ENCODE peak calls at places on chromosome 15, in ten cellular contexts. W is BJ, K is stomach, D is ovary, L is upper lobe of right lung, M is foreskin fibroblast, F is adrenal gland, C is AG09319, A is progenitor cell of endocrine pancreas, T is astrocyte. R is an unnamed sample.

GRCh38 chr15:39642011-39642640 is 61.2 kb downstream of the THBS1 start:
- DNase-seq in K (no peak), L (no peak), A (no peak), W (peak), T (peak), C (no peak), F (peak), M (peak), D (no peak), R (no peak)

GRCh38 chr15:101188517-101189340 is 63.1 kb downstream of the CHSY1 start:
- DNase-seq in F (no peak), W (no peak), A (no peak), C (no peak), D (peak), T (peak), M (peak), L (no peak), K (peak), R (no peak)

GRCh38 chr15:29442532-29442931 is 172.9 kb upstream of the NSMCE3 start:
- DNase-seq in W (no peak), K (no peak), D (no peak), C (no peak), F (no peak), T (no peak), M (no peak), L (no peak), A (no peak), R (no peak)

GRCh38 chr15:85941186-85941855 is 138.3 kb upstream of the AGBL1 start:
- DNase-seq in F (peak), T (peak), A (no peak), K (no peak), M (no peak), W (no peak), L (no peak), D (no peak), C (no peak), R (no peak)

GRCh38 chr15:70217246-70218160 is 119.8 kb upstream of the TLE3 start:
- DNase-seq in A (no peak), W (no peak), K (no peak), M (no peak), D (no peak), F (no peak), L (no peak), T (no peak), C (no peak), R (no peak)

GRCh38 chr15:52788099-52788986 is 1.8 kb downstream of the ONECUT1 start:
- DNase-seq in A (no peak), C (no peak), W (no peak), K (no peak), D (no peak), L (no peak), F (no peak), T (no peak), M (no peak), R (no peak)

GRCh38 chr15:69897471-69898237 is 200.1 kb downstream of the TLE3 start:
- DNase-seq in K (no peak), C (no peak), W (no peak), L (no peak), A (no peak), M (no peak), D (no peak), T (no peak), F (no peak), R (no peak)

GRCh38 chr15:60301024-60301423 is 96.8 kb downstream of the ANXA2 start:
- DNase-seq in T (no peak), M (no peak), W (no peak), C (no peak), F (no peak), A (no peak), K (no peak), L (no peak), D (no peak), R (no peak)

GRCh38 chr15:72058590-72058989 is 59.4 kb downstream of the MYO9A start:
- DNase-seq in W (no peak), L (no peak), M (no peak), C (no peak), A (no peak), T (no peak), D (no peak), F (no peak), K (no peak), R (no peak)

GRCh38 chr15:42285042-42285441 is 11.8 kb upstream of the TMEM87A start:
- DNase-seq in D (no peak), C (no peak), F (no peak), W (no peak), T (no peak), M (peak), A (no peak), K (no peak), L (no peak), R (no peak)

GRCh38 chr15:29272219-29272618 is 2.6 kb upstream of the NSMCE3 start:
- DNase-seq in F (no peak), A (no peak), D (no peak), M (no peak), K (no peak), T (no peak), W (no peak), L (no peak), C (no peak), R (no peak)

GRCh38 chr15:70063992-70064379 is 33.7 kb downstream of the TLE3 start:
- DNase-seq in T (no peak), L (no peak), D (no peak), C (no peak), M (no peak), F (no peak), W (no peak), A (no peak), K (no peak), R (no peak)

GRCh38 chr15:48617619-48618018 is 27.9 kb downstream of the FBN1 start:
- DNase-seq in F (peak), A (no peak), M (peak), K (peak), D (peak), T (peak), L (no peak), C (peak), W (peak), R (no peak)

GRCh38 chr15:52463638-52464037 is 65.0 kb downstream of the MYO5A start:
- DNase-seq in W (no peak), L (no peak), A (no peak), F (no peak), K (no peak), T (no peak), M (peak), C (no peak), D (no peak), R (no peak)

GRCh38 chr15:81256916-81257315 is 60.2 kb downstream of the IL16 start:
- DNase-seq in C (no peak), F (no peak), A (no peak), L (no peak), W (no peak), T (peak), K (no peak), M (peak), D (no peak), R (no peak)

GRCh38 chr15:26065723-26066122 is 202.6 kb upstream of the ATP10A start:
- DNase-seq in D (no peak), A (no peak), T (no peak), W (no peak), K (no peak), M (no peak), C (no peak), F (no peak), L (no peak), R (no peak)
- TF ChIP-seq CTCF in D (no peak), A (no peak), T (no peak), W (no peak), K (no peak), M (no peak), C (no peak), F (no peak), L (no peak), R (no peak)

GRCh38 chr15:57592426-57592825 is 722 bp downstream of the MYZAP start:
- DNase-seq in K (no peak), A (no peak), M (no peak), D (no peak), W (no peak), L (no peak), C (no peak), T (no peak), F (no peak), R (no peak)

GRCh38 chr15:57589276-57590073 is 2.2 kb upstream of the MYZAP start:
- DNase-seq in W (no peak), K (no peak), M (no peak), C (no peak), T (no peak), A (no peak), L (no peak), D (no peak), F (no peak), R (no peak)

GRCh38 chr15:57592836-57593420 is 1.2 kb downstream of the MYZAP start:
- DNase-seq in C (no peak), L (no peak), M (no peak), W (no peak), F (no peak), T (no peak), K (no peak), D (no peak), A (no peak), R (no peak)

GRCh38 chr15:57591237-57591821 is 375 bp upstream of the MYZAP start:
- DNase-seq in W (no peak), M (no peak), K (peak), T (no peak), F (no peak), C (no peak), L (no peak), D (no peak), A (no peak), R (no peak)

GRCh38 chr15:57591822-57592367 is at the start of gene MYZAP:
- DNase-seq in C (no peak), W (no peak), D (peak), M (peak), A (peak), T (no peak), L (peak), F (peak), K (peak), R (peak)
- TF ChIP-seq CTCF in C (no peak), W (no peak), D (no peak), M (no peak), A (no peak), T (no peak), L (peak), F (no peak), K (no peak), R (no peak)

GRCh38 chr15:34362047-34362773 is 4.8 kb downstream of the LPCAT4 start:
- DNase-seq in C (no peak), D (no peak), L (peak), T (no peak), A (no peak), F (no peak), K (peak), W (no peak), M (no peak), R (no peak)
- TF ChIP-seq CTCF in C (no peak), D (no peak), L (no peak), T (no peak), A (no peak), F (no peak), K (no peak), W (no peak), M (no peak), R (no peak)

GRCh38 chr15:74726774-74727164 is 1.4 kb upstream of the CYP1A1 start:
- DNase-seq in A (no peak), C (no peak), K (no peak), W (no peak), M (no peak), L (no peak), D (no peak), F (no peak), T (no peak), R (peak)

GRCh38 chr15:74725241-74725774 is at the start of gene CYP1A1:
- DNase-seq in M (peak), T (no peak), L (peak), D (no peak), W (no peak), C (no peak), K (peak), F (no peak), A (no peak), R (peak)

GRCh38 chr15:74727727-74728126 is 2.4 kb upstream of the CYP1A1 start:
- DNase-seq in M (no peak), F (no peak), C (no peak), W (no peak), K (peak), D (no peak), A (no peak), T (no peak), L (no peak), R (no peak)

GRCh38 chr15:74724570-74725240 is 623 bp downstream of the CYP1A1 start:
- DNase-seq in C (no peak), W (no peak), L (no peak), T (no peak), K (no peak), A (no peak), D (no peak), M (no peak), F (no peak), R (no peak)

GRCh38 chr15:74725845-74726773 is 781 bp upstream of the CYP1A1 start:
- DNase-seq in C (peak), D (peak), L (peak), M (peak), K (peak), A (peak), W (no peak), T (no peak), F (no peak), R (peak)
- TF ChIP-seq CTCF in C (no peak), D (no peak), L (no peak), M (no peak), K (no peak), A (peak), W (no peak), T (no peak), F (no peak), R (no peak)

GRCh38 chr15:68517285-68517711 is 61.5 kb upstream of the CORO2B start:
- DNase-seq in K (no peak), M (no peak), L (no peak), T (peak), C (no peak), W (peak), D (no peak), F (no peak), A (no peak), R (peak)
- TF ChIP-seq CTCF in K (no peak), M (peak), L (peak), T (peak), C (no peak), W (peak), D (no peak), F (no peak), A (peak), R (no peak)

DNA sequence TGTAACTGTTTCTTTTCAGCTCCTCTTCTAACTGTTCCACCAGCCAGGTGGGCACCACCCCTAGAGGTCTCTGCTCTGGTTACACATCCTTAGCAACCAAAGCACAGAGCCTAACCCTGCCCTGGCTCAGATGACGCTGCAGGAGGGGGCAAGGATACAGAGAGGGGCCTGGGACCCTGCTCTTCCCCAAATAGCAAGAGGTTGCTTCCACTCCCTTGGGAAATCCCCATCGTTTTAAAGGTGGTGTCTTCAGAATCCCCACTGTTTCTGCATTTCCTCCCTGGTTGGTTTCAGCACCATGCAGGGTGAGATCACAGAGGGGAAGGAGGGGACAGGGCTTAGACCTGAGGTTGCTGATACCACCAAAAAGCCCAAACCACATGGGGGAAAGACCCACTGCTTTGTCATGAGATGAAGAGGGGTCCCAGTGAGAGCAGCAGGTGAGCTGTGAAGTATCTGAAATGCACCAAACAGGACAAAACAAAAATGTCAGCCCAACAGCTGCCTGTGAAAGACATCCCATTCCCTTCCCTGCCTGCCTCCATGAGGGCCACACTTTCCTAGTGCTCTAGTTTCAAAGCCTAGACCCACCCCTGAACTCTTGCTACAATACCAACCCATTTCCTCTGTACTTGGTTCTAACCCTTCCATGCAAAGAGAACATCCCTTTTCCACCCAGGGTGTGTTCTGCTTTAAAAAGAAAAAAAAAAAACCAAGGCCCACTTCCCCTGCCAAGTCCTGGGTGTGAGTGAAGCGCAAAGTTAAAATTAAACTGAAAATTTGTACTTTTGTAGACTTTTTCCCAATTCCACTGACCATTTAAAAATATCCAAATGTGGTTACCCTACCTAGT is 29.0 kb downstream of the ANP32A start:
- DNase-seq in K (no peak), F (no peak), A (no peak), W (no peak), L (no peak), C (no peak), M (no peak), D (no peak), T (no peak), R (no peak)
- TF ChIP-seq CTCF in K (no peak), F (no peak), A (no peak), W (no peak), L (no peak), C (no peak), M (no peak), D (no peak), T (no peak), R (no peak)

R was measured in Caco-2.